ENCODE peak calls at places on chromosomes 13 and 19, in six cellular contexts. G is PC-9; A is activated naive CD4-positive, alpha-beta T cell treated with anti-CD3 and anti-CD28 coated beads, Interleukin-2, amount 10 ng/mL, durations not matched to agents 7 days and 5 days; S is nephron progenitor cell; P is WERI-Rb-1; H is sigmoid colon. F is an unnamed sample.

GRCh38 chr19:1229056-1229607 is 8.7 kb downstream of the CBARP start:
- DNase-seq in G (no peak), A (no peak), S (no peak), P (no peak), H (no peak), F (no peak)

GRCh38 chr19:14369399-14370168 is 11.7 kb upstream of the ADGRE5 start:
- DNase-seq in G (no peak), A (peak; percentile 89), S (no peak), P (no peak), H (no peak), F (peak; percentile 83)

GRCh38 chr13:104975272-104975671 is 1560.2 kb downstream of the EFNB2 start:
- DNase-seq in G (no peak), A (no peak), S (no peak), P (no peak), H (no peak), F (no peak)

GRCh38 chr19:4139614-4140236 is 13.7 kb upstream of the CREB3L3 start:
- DNase-seq in G (peak; percentile 78), A (peak; percentile 92), S (peak; percentile 86), P (peak; percentile 87), H (peak; percentile 82), F (peak; percentile 95)

GRCh38 chr13:114090476-114090875 is 41.9 kb downstream of the RASA3 start:
- DNase-seq in G (no peak), A (no peak), S (no peak), P (peak; percentile 6), H (peak; percentile 20), F (no peak)

GRCh38 chr13:50923272-50923671 is 13.7 kb downstream of the RNASEH2B start:
- DNase-seq in G (no peak), A (no peak), S (no peak), P (no peak), H (no peak), F (no peak)

GRCh38 chr19:32018014-32018413 is 327.4 kb upstream of the ZNF507 start:
- DNase-seq in G (no peak), A (no peak), S (no peak), P (no peak), H (peak; percentile 83), F (no peak)

GRCh38 chr13:46495647-46496046 is 57.3 kb upstream of the LRCH1 start:
- DNase-seq in G (no peak), A (no peak), S (no peak), P (no peak), H (no peak), F (no peak)

GRCh38 chr19:48681127-48681470 is 8.3 kb upstream of the NTN5 start:
- DNase-seq in G (no peak), A (no peak), S (no peak), P (no peak), H (no peak), F (no peak)